ENCODE peak calls at places on chromosomes 1 and 21, in eight cellular contexts. I is upper lobe of left lung, M is transverse colon, T is SK-N-SH, L is sigmoid colon, K is suprapubic skin, C is stomach, W is A549. Y is an unnamed sample.

GRCh38 chr1:48697066-48697707 is 79.5 kb downstream of the BEND5 start:
- DNase-seq in C (peak), M (peak), L (no peak), K (no peak), T (peak), W (peak), I (peak), Y (peak)

GRCh38 chr1:52674497-52675384 is 23.4 kb downstream of the COA7 start:
- DNase-seq in T (no peak), C (no peak), W (no peak), K (no peak), I (no peak), M (no peak), L (no peak), Y (no peak)

GRCh38 chr1:94621802-94622201 is 80.2 kb upstream of the F3 start:
- DNase-seq in M (no peak), W (no peak), T (no peak), I (no peak), L (no peak), C (no peak), K (no peak), Y (no peak)

GRCh38 chr1:162305969-162306368 is 70.7 kb downstream of the SPATA46 start:
- DNase-seq in C (no peak), I (no peak), T (no peak), M (no peak), L (no peak), W (peak), K (no peak), Y (no peak)

GRCh38 chr1:226526801-226527595 is 21.6 kb upstream of the STUM start:
- DNase-seq in L (no peak), M (peak), I (no peak), W (peak), T (peak), C (peak), K (no peak), Y (peak)

GRCh38 chr1:84363019-84363418 is 35.3 kb upstream of the DNASE2B start:
- DNase-seq in K (no peak), L (no peak), I (no peak), T (no peak), M (no peak), C (no peak), W (no peak), Y (no peak)

GRCh38 chr1:88662723-88663122 is 21.4 kb upstream of the PKN2 start:
- DNase-seq in T (no peak), C (no peak), I (no peak), L (no peak), W (no peak), M (no peak), K (no peak), Y (no peak)

GRCh38 chr1:119286587-119287181 is 81.9 kb upstream of the HAO2 start:
- DNase-seq in M (peak), T (peak), C (no peak), L (no peak), K (no peak), W (peak), I (no peak), Y (no peak)

GRCh38 chr1:246151796-246152434 is 355.2 kb downstream of the SMYD3 start:
- DNase-seq in W (no peak), I (no peak), M (no peak), K (no peak), C (no peak), L (no peak), T (no peak), Y (no peak)

GRCh38 chr1:208047975-208048374 is 137.1 kb upstream of the CD34 start:
- DNase-seq in M (no peak), L (peak), I (no peak), W (no peak), T (no peak), K (no peak), C (no peak), Y (peak)

GRCh38 chr1:226497991-226498689 is 50.4 kb upstream of the STUM start:
- DNase-seq in C (peak), M (no peak), K (no peak), T (no peak), L (no peak), W (no peak), I (no peak), Y (no peak)

GRCh38 chr1:43373034-43373940 is 5.5 kb upstream of the ELOVL1 start:
- DNase-seq in L (no peak), W (peak), C (no peak), M (no peak), I (no peak), T (no peak), K (no peak), Y (no peak)

GRCh38 chr1:178609015-178609414 is 96.1 kb downstream of the TEX35 start:
- DNase-seq in L (no peak), K (no peak), C (no peak), I (no peak), W (no peak), T (no peak), M (no peak), Y (no peak)

GRCh38 chr1:9309080-9309479 is 16.4 kb downstream of the SPSB1 start:
- DNase-seq in C (no peak), I (no peak), T (no peak), L (no peak), M (no peak), K (no peak), W (no peak), Y (no peak)

GRCh38 chr1:87800006-87800405 is 471.3 kb downstream of the LMO4 start:
- DNase-seq in L (no peak), I (no peak), C (no peak), K (no peak), T (no peak), M (no peak), W (no peak), Y (no peak)

GRCh38 chr1:167791281-167792209 is 69.8 kb downstream of the MPZL1 start:
- DNase-seq in W (peak), I (no peak), M (peak), K (peak), C (peak), T (no peak), L (peak), Y (no peak)

GRCh38 chr1:37682334-37682987 is 9.9 kb upstream of the CDCA8 start:
- DNase-seq in L (peak), I (peak), T (peak), M (peak), C (peak), W (peak), K (no peak), Y (peak)

GRCh38 chr1:21630571-21631338 is 38.4 kb downstream of the RAP1GAP start:
- DNase-seq in K (no peak), L (no peak), W (no peak), I (no peak), M (no peak), T (no peak), C (no peak), Y (no peak)

GRCh38 chr1:235901461-235901860 is 34.8 kb upstream of the LYST start:
- DNase-seq in K (no peak), C (no peak), L (no peak), T (no peak), I (no peak), W (no peak), M (no peak), Y (no peak)

GRCh38 chr1:109840011-109840629 is 70.5 kb upstream of the CSF1 start:
- DNase-seq in T (no peak), I (no peak), M (no peak), L (no peak), C (no peak), W (no peak), K (no peak), Y (no peak)

GRCh38 chr1:31764307-31765040 is at the start of gene ADGRB2:
- DNase-seq in L (no peak), C (no peak), W (peak), M (no peak), T (peak), I (no peak), K (no peak), Y (peak)

GRCh38 chr21:29166333-29166732 is 35.9 kb downstream of the MAP3K7CL start:
- DNase-seq in W (no peak), T (no peak), K (no peak), I (no peak), L (no peak), M (no peak), C (no peak), Y (no peak)

DNA sequence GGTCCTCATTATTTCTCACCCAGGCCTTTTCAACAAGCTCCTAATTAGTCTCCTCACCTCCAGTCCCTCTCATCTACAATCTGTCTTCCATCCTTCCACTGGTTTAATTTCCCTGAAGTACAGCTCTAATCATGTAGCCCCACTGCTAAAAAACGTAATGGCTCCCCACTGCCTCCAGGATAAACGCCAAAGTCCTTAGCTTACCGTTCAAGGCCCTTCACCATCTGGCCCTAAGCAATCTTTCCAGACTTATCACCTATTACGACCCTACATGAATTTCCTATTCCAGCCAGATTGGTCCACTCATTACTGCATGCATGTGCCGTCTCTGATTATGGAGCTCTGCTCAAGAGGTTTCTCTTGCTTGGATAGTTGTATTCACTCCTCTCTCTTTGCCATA is 83.1 kb upstream of the DAB1 start:
- DNase-seq in T (no peak), K (no peak), M (no peak), W (no peak), I (no peak), L (no peak), C (no peak), Y (no peak)
- TF ChIP-seq EP300 in T (no peak), K (no peak), M (no peak), W (no peak), I (no peak), L (no peak), C (no peak), Y (no peak)

GRCh38 chr1:4375812-4376211 is 278.6 kb upstream of the AJAP1 start:
- DNase-seq in T (no peak), L (no peak), K (no peak), M (no peak), I (no peak), W (peak), C (no peak), Y (no peak)

GRCh38 chr1:4379451-4380175 is 274.8 kb upstream of the AJAP1 start:
- DNase-seq in M (no peak), T (no peak), I (no peak), L (no peak), C (no peak), W (no peak), K (no peak), Y (no peak)

GRCh38 chr1:4380564-4381168 is 273.7 kb upstream of the AJAP1 start:
- DNase-seq in L (no peak), W (peak), T (no peak), C (no peak), I (no peak), K (no peak), M (no peak), Y (no peak)
- H3K4me3 ChIP-seq in L (no peak), W (no peak), T (no peak), C (no peak), I (no peak), K (no peak), M (no peak), Y (no peak)

DNA sequence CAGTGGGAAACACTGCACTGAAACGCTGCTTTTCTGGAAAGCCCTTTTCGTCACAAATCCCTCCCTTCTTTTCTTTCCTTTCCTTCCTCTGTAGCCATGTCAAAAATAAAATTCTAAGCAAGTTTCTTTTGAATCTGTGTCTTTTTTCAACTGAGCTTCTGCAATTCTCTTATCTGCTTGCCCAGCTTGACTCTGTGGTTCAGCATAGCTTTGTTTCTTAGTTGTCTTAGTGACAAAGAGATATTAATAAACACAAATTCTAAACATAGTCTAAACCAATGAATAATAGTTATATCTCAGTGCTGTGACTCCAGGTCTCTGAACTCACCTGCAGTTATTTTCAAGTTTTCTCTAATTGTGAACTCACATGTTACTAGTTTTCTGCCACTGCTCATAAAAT is 53.7 kb downstream of the PTGS2 start:
- DNase-seq in W (no peak), C (no peak), I (no peak), T (no peak), M (no peak), K (no peak), L (no peak), Y (no peak)
- TF ChIP-seq EP300 in W (no peak), C (no peak), I (no peak), T (no peak), M (no peak), K (no peak), L (no peak), Y (no peak)

GRCh38 chr1:16078925-16079656 is 5.6 kb upstream of the FAM131C start:
- DNase-seq in C (peak), M (peak), W (peak), L (peak), K (peak), I (peak), T (peak), Y (peak)
- H3K4me3 ChIP-seq in C (no peak), M (no peak), W (no peak), L (no peak), K (no peak), I (no peak), T (no peak), Y (no peak)

Y was measured in ovary.